ENCODE peak calls at places on chromosomes 1 and 21, in five cellular contexts. V is BJ; Q is effector memory CD4-positive, alpha-beta T cell; T is hepatocyte; K is HCT116. X is an unnamed sample.

GRCh38 chr1:43566382-43567035 is 35.8 kb downstream of the PTPRF start:
- DNase-seq in K (no peak), V (no peak), T (no peak), Q (no peak), X (no peak)

GRCh38 chr1:159076753-159077656 is at the start of gene AIM2:
- DNase-seq in K (no peak), V (peak; percentile 53), T (no peak), Q (peak; percentile 95), X (peak; percentile 91)

GRCh38 chr1:177476706-177477105 is 305.9 kb downstream of the BRINP2 start:
- DNase-seq in Q (no peak), V (no peak), T (no peak), K (no peak), X (no peak)

GRCh38 chr1:24009406-24009805 is 29.3 kb upstream of the SRSF10 start:
- DNase-seq in V (no peak), Q (no peak), K (no peak), T (peak; percentile 46), X (no peak)

GRCh38 chr1:89363196-89363595 is 663 bp upstream of the GBP6 start:
- DNase-seq in K (no peak), T (no peak), Q (no peak), V (peak; percentile 3), X (peak; percentile 33)

GRCh38 chr1:13735168-13735930 is 35.4 kb downstream of the PRDM2 start:
- DNase-seq in K (no peak), V (no peak), T (no peak), Q (no peak), X (no peak)

GRCh38 chr1:225480825-225481434 is 53.1 kb upstream of the LBR start:
- DNase-seq in K (peak; percentile 38), T (peak; percentile 72), V (no peak), Q (no peak), X (peak; percentile 36)

GRCh38 chr1:245715970-245716369 is 561.2 kb downstream of the KIF26B start:
- DNase-seq in K (peak; percentile 26), T (no peak), Q (no peak), V (peak; percentile 79), X (no peak)

GRCh38 chr1:161962094-161962887 is 61.4 kb downstream of the OLFML2B start:
- DNase-seq in V (no peak), T (no peak), K (peak; percentile 7), Q (no peak), X (peak; percentile 44)

GRCh38 chr1:110604586-110605148 is 1.5 kb downstream of the KCNA2 start:
- DNase-seq in K (no peak), T (no peak), V (no peak), Q (no peak), X (no peak)

GRCh38 chr1:92484472-92485373 is 2.0 kb downstream of the GFI1 start:
- DNase-seq in T (peak; percentile 19), K (no peak), V (no peak), Q (peak; percentile 35), X (peak; percentile 75)

GRCh38 chr1:53734650-53735211 is 4.2 kb downstream of the GLIS1 start:
- DNase-seq in V (peak; percentile 89), T (peak; percentile 35), Q (no peak), K (no peak), X (no peak)

GRCh38 chr1:160777486-160778089 is 18.4 kb upstream of the LY9 start:
- DNase-seq in T (peak; percentile 54), K (peak; percentile 29), V (no peak), Q (peak; percentile 35), X (peak; percentile 41)

GRCh38 chr1:43835141-43836021 is 98.2 kb upstream of the ARTN start:
- DNase-seq in V (peak; percentile 89), Q (no peak), K (peak; percentile 68), T (no peak), X (peak; percentile 41)

GRCh38 chr1:33001282-33001681 is 35.4 kb downstream of the AK2 start:
- DNase-seq in Q (no peak), V (no peak), T (no peak), K (no peak), X (no peak)

GRCh38 chr1:22850681-22851080 is 122.0 kb downstream of the LACTBL1 start:
- DNase-seq in T (no peak), Q (no peak), K (no peak), V (no peak), X (no peak)

GRCh38 chr1:85581802-85582686 is 1.5 kb downstream of the CCN1 start:
- DNase-seq in T (peak; percentile 72), Q (no peak), V (no peak), K (no peak), X (no peak)

GRCh38 chr21:36059823-36060158 is 535 bp downstream of the SETD4 start:
- DNase-seq in T (peak; percentile 70), Q (no peak), K (no peak), V (no peak), X (no peak)

GRCh38 chr1:6317101-6317760 is 56.3 kb upstream of the GPR153 start:
- DNase-seq in V (no peak), T (no peak), K (no peak), Q (no peak), X (no peak)

GRCh38 chr21:14119038-14119437 is 91.7 kb downstream of the LIPI start:
- DNase-seq in V (no peak), Q (no peak), T (peak; percentile 33), K (no peak), X (no peak)

GRCh38 chr1:158819461-158820443 is 11.4 kb upstream of the MNDA start:
- DNase-seq in Q (no peak), T (no peak), K (no peak), V (no peak), X (no peak)

GRCh38 chr21:43937051-43937832 is 72.2 kb downstream of the AGPAT3 start:
- DNase-seq in Q (no peak), T (no peak), V (no peak), K (no peak), X (no peak)

GRCh38 chr1:217274927-217275616 is 355.8 kb downstream of the GPATCH2 start:
- DNase-seq in V (no peak), K (no peak), Q (no peak), T (no peak), X (peak; percentile 32)

GRCh38 chr21:34887729-34888568 is 161.2 kb downstream of the RUNX1 start:
- DNase-seq in K (no peak), Q (peak; percentile 73), T (peak; percentile 91), V (peak; percentile 80), X (peak; percentile 88)

GRCh38 chr1:217010253-217010652 is 287.0 kb upstream of the ESRRG start:
- DNase-seq in K (no peak), V (no peak), T (no peak), Q (no peak), X (no peak)

GRCh38 chr1:165747632-165748452 is 20.8 kb downstream of the TMCO1 start:
- DNase-seq in T (peak; percentile 57), K (no peak), Q (no peak), V (no peak), X (no peak)

GRCh38 chr1:165753934-165754333 is 14.7 kb downstream of the TMCO1 start:
- DNase-seq in V (no peak), T (no peak), Q (no peak), K (no peak), X (peak; percentile 38)

DNA sequence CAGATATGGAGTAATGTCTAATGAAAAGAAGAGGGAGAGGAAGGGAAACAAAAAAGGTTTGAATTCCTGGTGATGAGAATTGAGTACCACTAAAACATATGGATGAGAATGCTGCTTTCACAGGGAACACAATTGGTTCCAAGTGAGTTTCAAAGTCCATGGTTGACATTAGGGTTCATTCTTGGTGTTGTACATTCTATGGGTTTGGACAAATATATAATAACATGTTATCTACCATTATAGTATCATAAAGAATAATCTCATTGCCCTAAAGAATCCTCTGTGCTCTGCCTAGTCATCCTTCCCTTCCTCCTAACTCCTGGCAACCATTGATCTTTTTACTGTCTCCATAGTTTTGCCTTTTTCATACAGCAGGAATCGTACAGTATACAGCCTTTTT is 20.1 kb downstream of the TMCO1 start:
- DNase-seq in V (no peak), Q (no peak), K (no peak), T (no peak), X (no peak)
- H3K36me3 ChIP-seq in V (peaks cover 2% of the 10 kb centered on the region), Q (peaks cover 10% of the 10 kb centered on the region), K (no peaks in the 10 kb centered on the region), T (no peaks in the 10 kb centered on the region), X (peaks cover 1% of the 10 kb centered on the region)

DNA sequence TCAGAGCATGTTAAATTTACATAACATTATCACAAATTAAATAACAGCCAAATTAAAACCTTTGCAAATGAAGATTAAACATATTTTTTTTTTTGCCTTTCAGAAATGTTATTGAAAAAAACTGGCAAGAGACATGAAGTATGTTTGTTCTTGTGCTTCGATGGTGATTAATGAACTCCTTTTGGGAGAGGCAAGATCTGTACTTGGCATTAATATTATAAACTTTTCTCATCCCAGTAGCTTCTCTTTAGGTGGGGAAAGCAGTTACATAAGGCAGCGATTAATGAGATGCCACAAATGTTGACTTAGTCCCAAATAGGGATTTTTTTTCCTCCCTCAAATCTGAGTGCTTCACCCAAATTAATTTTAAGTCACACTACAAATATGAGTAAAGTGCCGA is 294.6 kb downstream of the VAV3 start:
- DNase-seq in K (no peak), Q (no peak), V (no peak), T (no peak), X (no peak)
- H3K36me3 ChIP-seq in K (no peaks in the 10 kb centered on the region), Q (no peaks in the 10 kb centered on the region), V (no peaks in the 10 kb centered on the region), T (no peaks in the 10 kb centered on the region), X (no peaks in the 10 kb centered on the region)

GRCh38 chr1:155913969-155914757 is 3.0 kb upstream of the RIT1 start:
- DNase-seq in K (no peak), T (no peak), V (no peak), Q (no peak), X (no peak)

GRCh38 chr1:155909894-155910293 is 1.3 kb downstream of the RIT1 start:
- DNase-seq in V (no peak), K (no peak), T (peak; percentile 50), Q (no peak), X (no peak)

GRCh38 chr1:155911156-155912055 is at the start of gene RIT1:
- DNase-seq in V (no peak), K (no peak), T (peak; percentile 94), Q (peak; percentile 82), X (peak; percentile 90)

GRCh38 chr1:155912056-155912536 is 947 bp upstream of the RIT1 start:
- DNase-seq in V (no peak), T (peak; percentile 19), K (no peak), Q (no peak), X (peak; percentile 14)

GRCh38 chr1:155910621-155911121 is 478 bp downstream of the RIT1 start:
- DNase-seq in V (no peak), Q (no peak), T (peak; percentile 56), K (no peak), X (peak; percentile 20)
- H3K36me3 ChIP-seq in V (peaks cover 8% of the 10 kb centered on the region), Q (peaks cover 29% of the 10 kb centered on the region), T (no peaks in the 10 kb centered on the region), K (peaks cover 65% of the 10 kb centered on the region), X (peaks cover 6% of the 10 kb centered on the region)

GRCh38 chr21:32366191-32366590 is 26.6 kb downstream of the URB1 start:
- DNase-seq in K (no peak), T (no peak), V (no peak), Q (no peak), X (no peak)
- H3K36me3 ChIP-seq in K (peaks cover 79% of the 10 kb centered on the region), T (peaks cover 3% of the 10 kb centered on the region), V (peaks cover 30% of the 10 kb centered on the region), Q (peaks cover 70% of the 10 kb centered on the region), X (peaks cover 36% of the 10 kb centered on the region)

DNA sequence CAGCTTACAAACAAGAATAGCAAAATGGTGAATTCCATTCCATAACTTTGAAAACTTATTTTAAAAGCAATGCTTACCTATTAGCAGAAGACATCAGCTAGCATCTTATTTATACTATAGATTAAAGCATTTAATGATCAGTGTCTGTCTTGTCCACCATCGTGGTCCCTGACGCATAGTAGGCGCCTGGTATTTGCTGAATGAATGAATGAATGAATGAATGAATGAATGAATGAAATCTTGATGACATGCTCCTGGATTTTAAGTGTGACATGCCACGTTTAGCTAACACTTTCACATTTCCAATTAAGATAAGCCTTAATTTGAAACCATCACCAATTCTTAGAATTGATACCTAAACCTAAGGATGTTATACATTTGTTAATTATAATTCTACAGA is 39.9 kb downstream of the COP1 start:
- DNase-seq in Q (no peak), T (no peak), K (no peak), V (no peak), X (no peak)
- H3K36me3 ChIP-seq in Q (no peaks in the 10 kb centered on the region), T (no peaks in the 10 kb centered on the region), K (no peaks in the 10 kb centered on the region), V (peaks cover 1% of the 10 kb centered on the region), X (no peaks in the 10 kb centered on the region)

X was measured in GM06990.